ENCODE peak calls at places on chromosomes 13 and 19, in eight cellular contexts. I, F, E, G, U, Y, H and V are unnamed samples.
A peak's percentile ranks its signal among the peaks of the same experiment; 100 is the strongest.

GRCh38 chr19:16076958-16077611 is 790 bp downstream of the TPM4 start:
- DNase-seq in I (no peak), F (peak; percentile 73), E (no peak), G (no peak), U (no peak), Y (peak; percentile 73), H (no peak), V (peak; percentile 81)

GRCh38 chr13:49220856-49221614 is 897 bp downstream of the MLNR start:
- DNase-seq in I (no peak), F (peak; percentile 61), E (no peak), G (no peak), U (no peak), Y (no peak), H (no peak), V (no peak)

GRCh38 chr13:36981156-36981743 is 17.9 kb downstream of the ALG5 start:
- DNase-seq in I (no peak), F (peak; percentile 46), E (peak; percentile 36), G (no peak), U (no peak), Y (no peak), H (no peak), V (no peak)

GRCh38 chr19:45403781-45404556 is 900 bp downstream of the PPP1R13L start:
- DNase-seq in I (peak; percentile 51), F (peak; percentile 77), E (no peak), G (peak; percentile 51), U (no peak), Y (peak; percentile 82), H (peak; percentile 40), V (peak; percentile 75)

GRCh38 chr13:111519041-111519440 is 198.6 kb downstream of the TEX29 start:
- DNase-seq in I (no peak), F (no peak), E (no peak), G (no peak), U (no peak), Y (no peak), H (no peak), V (no peak)

GRCh38 chr13:73820688-73821087 is 313.5 kb downstream of the KLF12 start:
- DNase-seq in I (no peak), F (no peak), E (no peak), G (no peak), U (no peak), Y (no peak), H (no peak), V (no peak)

GRCh38 chr13:61833228-61833627 is 417.6 kb upstream of the PCDH20 start:
- DNase-seq in I (no peak), F (no peak), E (no peak), G (no peak), U (no peak), Y (no peak), H (no peak), V (no peak)

GRCh38 chr19:43639507-43640423 is at the start of gene CADM4:
- DNase-seq in I (no peak), F (peak; percentile 78), E (no peak), G (no peak), U (no peak), Y (peak; percentile 44), H (peak; percentile 30), V (peak; percentile 72)

GRCh38 chr19:1065606-1066109 is 1.3 kb upstream of the ARHGAP45 start:
- DNase-seq in I (no peak), F (no peak), E (no peak), G (no peak), U (peak; percentile 16), Y (peak; percentile 82), H (no peak), V (peak; percentile 76)

GRCh38 chr19:2711175-2711936 is 8.9 kb upstream of the GNG7 start:
- DNase-seq in I (peak; percentile 81), F (no peak), E (peak; percentile 72), G (peak; percentile 78), U (no peak), Y (no peak), H (no peak), V (no peak)

GRCh38 chr13:77114271-77114670 is 87.3 kb upstream of the FBXL3 start:
- DNase-seq in I (no peak), F (no peak), E (no peak), G (no peak), U (no peak), Y (no peak), H (no peak), V (no peak)

GRCh38 chr13:85170372-85170771 is 628.8 kb downstream of the SLITRK6 start:
- DNase-seq in I (no peak), F (no peak), E (no peak), G (no peak), U (no peak), Y (no peak), H (no peak), V (no peak)

GRCh38 chr13:76527041-76527440 is 359.2 kb downstream of the KCTD12 start:
- DNase-seq in I (no peak), F (no peak), E (no peak), G (no peak), U (no peak), Y (no peak), H (no peak), V (no peak)

GRCh38 chr19:35533822-35534521 is 716 bp downstream of the GAPDHS start:
- DNase-seq in I (no peak), F (peak; percentile 58), E (no peak), G (peak; percentile 17), U (no peak), Y (peak; percentile 49), H (peak; percentile 11), V (peak; percentile 72)

GRCh38 chr19:1397838-1398237 is 3.5 kb downstream of the GAMT start:
- DNase-seq in I (no peak), F (no peak), E (no peak), G (peak; percentile 67), U (no peak), Y (no peak), H (no peak), V (no peak)

GRCh38 chr13:108227651-108228272 is 9.6 kb downstream of the ABHD13 start:
- DNase-seq in I (peak; percentile 35), F (peak; percentile 41), E (no peak), G (peak; percentile 51), U (no peak), Y (no peak), H (no peak), V (no peak)

GRCh38 chr13:102333320-102334181 is 68.3 kb downstream of the FGF14 start:
- DNase-seq in I (no peak), F (peak; percentile 21), E (no peak), G (no peak), U (no peak), Y (no peak), H (no peak), V (no peak)

DNA sequence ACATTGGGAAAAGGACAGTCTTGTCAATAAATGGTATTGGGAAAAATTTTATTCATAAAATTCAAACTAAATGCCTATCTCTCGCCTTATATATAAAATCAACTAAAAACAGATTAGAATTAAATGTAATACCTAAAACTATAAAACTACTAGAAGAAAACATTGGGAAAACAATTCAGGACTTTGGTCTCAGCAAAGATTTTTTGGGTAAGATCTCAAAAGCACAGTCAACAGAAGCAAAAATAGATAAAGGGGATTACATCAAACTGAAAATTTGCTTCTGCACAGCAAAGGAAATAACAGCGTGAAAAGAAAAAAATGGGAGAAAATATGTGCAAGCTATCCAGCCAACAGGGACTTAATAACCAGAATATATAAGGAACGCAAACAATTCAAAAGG is 24.3 kb upstream of the ZC3H13 start:
- DNase-seq in I (no peak), F (no peak), E (no peak), G (no peak), U (no peak), Y (no peak), H (no peak), V (no peak)
- H3K27me3 ChIP-seq in I (peaks cover 2% of the 10 kb centered on the region), F (no peaks in the 10 kb centered on the region), E (no peaks in the 10 kb centered on the region), G (no peaks in the 10 kb centered on the region), U (no peaks in the 10 kb centered on the region), Y (no peaks in the 10 kb centered on the region), H (no peaks in the 10 kb centered on the region), V (no peaks in the 10 kb centered on the region)

GRCh38 chr19:10855879-10856522 is 7.8 kb downstream of the C19orf38 start:
- DNase-seq in I (no peak), F (peak; percentile 44), E (no peak), G (peak; percentile 55), U (no peak), Y (no peak), H (no peak), V (no peak)
- TF ChIP-seq CTCF in I (peak; percentile 73), F (peak; percentile 58), E (peak; percentile 53), G (peak; percentile 71), U (peak; percentile 53), Y (peak; percentile 48), H (peak; percentile 40), V (peak; percentile 48)

DNA sequence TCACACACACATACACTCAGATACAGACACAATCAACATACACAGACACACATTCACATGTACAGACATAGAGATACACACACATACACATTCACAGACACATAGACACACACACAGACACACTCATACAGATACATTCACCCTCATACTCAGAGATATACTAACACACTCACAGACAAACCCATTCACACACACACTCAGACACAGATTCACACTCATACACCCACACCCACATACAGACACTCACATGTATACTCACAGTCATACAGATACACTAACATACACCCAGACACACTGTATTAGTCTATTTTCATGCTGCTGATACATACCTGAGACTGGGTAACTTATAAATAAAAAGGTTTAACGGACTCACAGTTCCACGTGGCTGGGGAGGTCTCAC is 30.8 kb downstream of the GJA3 start:
- DNase-seq in I (no peak), F (no peak), E (no peak), G (no peak), U (no peak), Y (no peak), H (no peak), V (no peak)
- H3K27me3 ChIP-seq in I (peaks cover 4% of the 10 kb centered on the region), F (peaks cover 73% of the 10 kb centered on the region), E (peaks cover 8% of the 10 kb centered on the region), G (no peaks in the 10 kb centered on the region), U (peaks cover 8% of the 10 kb centered on the region), Y (peaks cover 22% of the 10 kb centered on the region), H (peaks cover 56% of the 10 kb centered on the region), V (peaks cover 34% of the 10 kb centered on the region)

GRCh38 chr19:8117991-8118390 is 31.4 kb downstream of the FBN3 start:
- DNase-seq in I (no peak), F (no peak), E (no peak), G (no peak), U (no peak), Y (no peak), H (no peak), V (no peak)

GRCh38 chr19:8113017-8113416 is 36.4 kb downstream of the FBN3 start:
- DNase-seq in I (no peak), F (no peak), E (no peak), G (no peak), U (no peak), Y (no peak), H (no peak), V (peak; percentile 64)

GRCh38 chr19:8120636-8121480 is 28.5 kb downstream of the FBN3 start:
- DNase-seq in I (no peak), F (no peak), E (no peak), G (no peak), U (no peak), Y (no peak), H (no peak), V (no peak)

GRCh38 chr19:8115805-8116396 is 33.5 kb downstream of the FBN3 start:
- DNase-seq in I (no peak), F (no peak), E (no peak), G (no peak), U (no peak), Y (no peak), H (no peak), V (no peak)

GRCh38 chr19:8116437-8117293 is 32.7 kb downstream of the FBN3 start:
- DNase-seq in I (no peak), F (no peak), E (no peak), G (peak; percentile 7), U (no peak), Y (no peak), H (no peak), V (no peak)
- TF ChIP-seq CTCF in I (no peak), F (no peak), E (no peak), G (no peak), U (no peak), Y (no peak), H (no peak), V (no peak)